ENCODE peak calls at places on chromosomes 4 and X, in five cellular contexts. H is OCI-LY7, T is WERI-Rb-1, Z is kidney epithelial cell, J is heart right ventricle. U is an unnamed sample. For H3K36me3, the result is how much of the 10 kb centered on the place peaks cover.

GRCh38 chrX:41923925-41924693 is 755 bp upstream of the CASK start:
- DNase-seq in H (peak), T (peak), J (peak), Z (no peak), U (peak)

GRCh38 chr4:123340381-123340701 is 56.3 kb upstream of the SPRY1 start:
- DNase-seq in J (no peak), Z (no peak), T (no peak), H (no peak), U (no peak)

GRCh38 chrX:20233336-20233735 is 33.4 kb downstream of the RPS6KA3 start:
- DNase-seq in T (no peak), H (no peak), Z (no peak), J (no peak), U (no peak)

GRCh38 chr4:183783933-183784622 is 121.0 kb upstream of the STOX2 start:
- DNase-seq in Z (no peak), H (no peak), J (peak), T (no peak), U (peak)

GRCh38 chr4:151484396-151485102 is 75.6 kb downstream of the FHIP1A start:
- DNase-seq in J (no peak), T (no peak), H (no peak), Z (peak), U (no peak)

GRCh38 chr4:177441803-177442622 is at the start of gene AGA:
- DNase-seq in H (peak), T (peak), Z (peak), J (peak), U (peak)

GRCh38 chr4:55396305-55397023 is 707 bp downstream of the TMEM165 start:
- DNase-seq in Z (no peak), H (peak), J (peak), T (peak), U (peak)

GRCh38 chr4:100936676-100937390 is 410.5 kb downstream of the PPP3CA start:
- DNase-seq in Z (no peak), T (no peak), J (no peak), H (no peak), U (no peak)

GRCh38 chr4:141913928-141914327 is 277.5 kb downstream of the IL15 start:
- DNase-seq in T (no peak), Z (no peak), J (no peak), H (no peak), U (no peak)

GRCh38 chr4:25953740-25954139 is 39.7 kb downstream of the SMIM20 start:
- DNase-seq in H (no peak), J (no peak), Z (no peak), T (no peak), U (no peak)

GRCh38 chr4:31059753-31060522 is 339.8 kb downstream of the PCDH7 start:
- DNase-seq in J (no peak), H (no peak), T (no peak), Z (no peak), U (no peak)

GRCh38 chr4:26839534-26839951 is 21.1 kb upstream of the STIM2 start:
- DNase-seq in J (peak), Z (no peak), H (no peak), T (no peak), U (peak)

GRCh38 chrX:19886888-19887531 is 390 bp downstream of the SH3KBP1 start:
- DNase-seq in H (no peak), Z (no peak), J (peak), T (peak), U (peak)

GRCh38 chr4:176492648-176493302 is 173.0 kb downstream of the SPCS3 start:
- DNase-seq in Z (peak), T (no peak), H (no peak), J (no peak), U (no peak)

GRCh38 chrX:93585661-93586060 is 87.7 kb downstream of the NAP1L3 start:
- DNase-seq in Z (no peak), T (no peak), H (no peak), J (no peak), U (no peak)

GRCh38 chr4:16670726-16671125 is 227.7 kb downstream of the LDB2 start:
- DNase-seq in H (no peak), T (no peak), J (no peak), Z (no peak), U (no peak)

GRCh38 chr4:3342182-3342854 is 49.5 kb downstream of the RGS12 start:
- DNase-seq in Z (peak), J (no peak), H (no peak), T (no peak), U (no peak)

GRCh38 chr4:47368211-47368610 is 95.3 kb downstream of the COMMD8 start:
- DNase-seq in H (no peak), T (no peak), Z (no peak), J (no peak), U (no peak)

GRCh38 chr4:76028242-76028859 is 5.1 kb upstream of the CXCL10 start:
- DNase-seq in T (no peak), Z (no peak), H (no peak), J (no peak), U (no peak)

GRCh38 chr4:80112236-80112635 is 39.2 kb upstream of the ANTXR2 start:
- DNase-seq in Z (no peak), J (peak), T (no peak), H (no peak), U (no peak)

GRCh38 chrX:115284877-115285276 is 4.6 kb upstream of the LUZP4 start:
- DNase-seq in T (no peak), Z (no peak), H (no peak), J (no peak), U (no peak)

GRCh38 chr4:170529760-170530440 is 440.1 kb upstream of the AADAT start:
- DNase-seq in T (no peak), Z (no peak), J (no peak), H (no peak), U (no peak)

GRCh38 chr4:2796261-2797187 is 3.6 kb downstream of the SH3BP2 start:
- DNase-seq in H (no peak), T (peak), Z (peak), J (no peak), U (peak)

GRCh38 chr4:135408109-135408508 is 1206.5 kb upstream of the PABPC4L start:
- DNase-seq in T (no peak), J (no peak), Z (no peak), H (no peak), U (no peak)

GRCh38 chrX:10602646-10603045 is 17.7 kb downstream of the MID1 start:
- DNase-seq in J (no peak), Z (no peak), T (no peak), H (no peak), U (no peak)

GRCh38 chrX:42505057-42505456 is 272.9 kb downstream of the PPP1R2C start:
- DNase-seq in J (no peak), H (no peak), Z (no peak), T (no peak), U (no peak)

GRCh38 chr4:159062381-159062780 is 40.5 kb upstream of the RAPGEF2 start:
- DNase-seq in Z (no peak), T (no peak), J (no peak), H (no peak), U (no peak)

GRCh38 chr4:145390566-145390965 is 91.1 kb upstream of the SMAD1 start:
- DNase-seq in Z (no peak), T (no peak), J (no peak), H (no peak), U (no peak)

GRCh38 chr4:40992472-40993298 is 221.7 kb downstream of the APBB2 start:
- DNase-seq in J (no peak), H (peak), T (no peak), Z (peak), U (peak)

GRCh38 chr4:88130544-88131305 is 27.7 kb downstream of the ABCG2 start:
- DNase-seq in J (no peak), T (no peak), H (no peak), Z (no peak), U (no peak)

GRCh38 chr4:58665649-58666048 is 1555.5 kb upstream of the IGFBP7 start:
- DNase-seq in Z (no peak), T (no peak), J (no peak), H (no peak), U (no peak)

GRCh38 chrX:24375732-24376131 is 15.3 kb downstream of the SUPT20HL1 start:
- DNase-seq in T (no peak), Z (no peak), H (no peak), J (no peak), U (no peak)

GRCh38 chr4:6779667-6780565 is 2.6 kb upstream of the KIAA0232 start:
- DNase-seq in Z (no peak), H (no peak), T (peak), J (no peak), U (no peak)
- TF ChIP-seq CTCF in Z (peak), H (no peak), T (no peak), J (no peak), U (no peak)

GRCh38 chr4:168928346-168928745 is 81.7 kb downstream of the CBR4 start:
- DNase-seq in J (no peak), T (no peak), H (no peak), Z (no peak), U (no peak)
- H3K36me3 ChIP-seq in J (under half), T (under half), H (under half), Z (under half), U (under half)

GRCh38 chrX:48539345-48540014 is at the start of gene TBC1D25:
- DNase-seq in Z (peak), J (peak), H (peak), T (peak), U (peak)
- TF ChIP-seq CTCF in Z (peak), J (peak), H (peak), T (peak), U (peak)

DNA sequence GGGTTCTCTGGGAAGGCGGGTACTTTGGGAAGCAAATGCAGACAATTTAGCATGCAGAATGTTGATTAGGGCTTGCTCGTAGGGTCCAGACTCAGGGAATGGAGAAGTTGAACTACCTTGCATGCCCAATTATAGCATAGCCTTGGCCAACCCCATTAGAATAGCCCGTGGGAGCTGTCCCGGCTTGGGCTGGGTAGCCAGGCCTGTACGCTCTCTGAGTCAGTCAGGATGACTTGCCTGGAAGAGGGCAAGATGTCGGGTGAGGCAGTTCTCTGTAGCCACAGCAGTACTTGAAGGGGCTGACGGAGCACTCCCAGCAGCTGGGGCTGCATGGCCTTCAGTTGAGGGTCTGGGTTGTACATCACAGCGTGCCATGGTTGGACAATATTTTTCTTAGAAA is 19.5 kb downstream of the KIAA0232 start:
- DNase-seq in T (no peak), Z (no peak), J (no peak), H (no peak), U (no peak)
- H3K36me3 ChIP-seq in T (under half), Z (under half), J (under half), H (under half), U (under half)

GRCh38 chr4:73127839-73128448 is 58.4 kb upstream of the COX18 start:
- DNase-seq in T (peak), H (peak), J (no peak), Z (no peak), U (no peak)
- TF ChIP-seq CTCF in T (peak), H (peak), J (peak), Z (peak), U (peak)

GRCh38 chrX:54923376-54923775 is 2.8 kb downstream of the TRO start:
- DNase-seq in Z (no peak), J (no peak), T (no peak), H (no peak), U (no peak)
- H3K36me3 ChIP-seq in Z (under half), J (under half), T (under half), H (under half), U (under half)

GRCh38 chrX:32170481-32170880 is 1040.9 kb downstream of the DMD start:
- DNase-seq in Z (no peak), H (no peak), T (no peak), J (no peak), U (no peak)
- TF ChIP-seq CTCF in Z (no peak), H (no peak), T (no peak), J (no peak), U (no peak)

U was measured in body of pancreas.